ENCODE peak calls at places on chromosomes 3 and 15, in four cellular contexts. Y is SK-N-SH, X is GM23338, O is right cardiac atrium. L is an unnamed sample. For H3K4me1, the result is how much of the 10 kb centered on the place peaks cover.

GRCh38 chr15:63234479-63234878 is 42.9 kb upstream of the APH1B start:
- DNase-seq in Y (no peak), X (peak), O (peak), L (no peak)

GRCh38 chr3:39810647-39811161 is 1.3 kb downstream of the MYRIP start:
- DNase-seq in Y (no peak), X (peak), O (no peak), L (no peak)

GRCh38 chr15:86384191-86384590 is 304.5 kb downstream of the AGBL1 start:
- DNase-seq in Y (peak), X (no peak), O (no peak), L (peak)

GRCh38 chr3:149273096-149273751 is 51.6 kb upstream of the CP start:
- DNase-seq in Y (peak), X (peak), O (no peak), L (peak)

GRCh38 chr3:184665101-184665500 is 46.8 kb downstream of the MAGEF1 start:
- DNase-seq in Y (no peak), X (no peak), O (no peak), L (no peak)

GRCh38 chr15:77535845-77536244 is 96.9 kb downstream of the LINGO1 start:
- DNase-seq in Y (no peak), X (peak), O (no peak), L (no peak)

GRCh38 chr3:15520185-15520584 is 1.3 kb downstream of the COLQ start:
- DNase-seq in Y (no peak), X (no peak), O (no peak), L (no peak)

GRCh38 chr3:38548154-38548931 is 52.2 kb downstream of the EXOG start:
- DNase-seq in Y (no peak), X (peak), O (no peak), L (peak)

GRCh38 chr3:128188326-128188725 is 35.0 kb downstream of the EEFSEC start:
- DNase-seq in Y (no peak), X (no peak), O (no peak), L (no peak)

GRCh38 chr15:92901053-92901761 is 1.1 kb downstream of the CHD2 start:
- DNase-seq in Y (no peak), X (no peak), O (no peak), L (no peak)

GRCh38 chr3:64928683-64929082 is 240.9 kb upstream of the ADAMTS9 start:
- DNase-seq in Y (peak), X (no peak), O (no peak), L (no peak)

GRCh38 chr3:195133462-195133861 is 137.5 kb downstream of the XXYLT1 start:
- DNase-seq in Y (no peak), X (no peak), O (no peak), L (no peak)

GRCh38 chr3:156010829-156011228 is 109.5 kb upstream of the KCNAB1 start:
- DNase-seq in Y (no peak), X (peak), O (no peak), L (no peak)

GRCh38 chr3:172131746-172132145 is 92.4 kb downstream of the FNDC3B start:
- DNase-seq in Y (no peak), X (no peak), O (no peak), L (no peak)

GRCh38 chr3:10192953-10193691 is 28.4 kb downstream of the IRAK2 start:
- DNase-seq in Y (peak), X (peak), O (peak), L (no peak)
- H3K4me1 ChIP-seq in Y (half or more), X (under half), O (under half), L (under half)

DNA sequence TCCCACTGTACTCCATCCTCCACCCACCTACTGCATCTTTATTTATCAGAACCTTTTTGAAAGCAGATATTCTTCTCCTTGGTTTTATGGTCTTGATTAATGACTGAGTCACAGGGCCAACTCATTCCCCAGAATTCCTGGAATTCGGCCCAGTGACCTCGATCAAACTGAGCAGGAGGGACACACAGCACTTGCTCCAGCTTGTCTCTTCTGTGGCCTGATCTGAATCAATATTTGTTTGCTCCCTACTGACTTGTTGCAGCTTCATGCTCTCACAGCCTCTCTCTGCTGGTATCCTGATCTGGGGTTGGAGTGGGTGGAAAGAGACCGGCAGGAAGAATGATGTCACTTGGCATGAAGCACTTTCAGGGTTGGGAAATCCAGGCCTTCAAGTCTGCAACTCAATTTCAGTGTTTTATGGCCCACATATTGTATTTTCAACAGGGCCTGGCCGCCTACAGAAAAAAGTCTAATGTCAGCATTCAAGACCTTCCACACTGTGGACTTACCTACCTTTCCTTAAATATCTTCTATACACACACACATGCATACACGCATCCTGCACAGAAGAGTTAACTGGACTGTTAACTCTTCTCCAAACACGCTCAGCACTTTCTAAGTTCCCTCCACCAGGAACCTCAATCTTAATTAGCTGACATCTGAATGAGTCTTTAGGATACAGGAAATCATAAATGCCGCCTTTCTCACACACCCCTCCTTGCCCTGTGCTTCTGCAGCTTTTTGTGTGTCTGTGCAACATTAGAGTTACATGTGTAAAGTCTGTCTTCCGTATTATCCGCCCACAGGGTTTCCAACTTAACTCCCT is 4.6 kb downstream of the ANXA2 start:
- DNase-seq in Y (no peak), X (no peak), O (peak), L (peak)
- H3K27ac ChIP-seq in Y (peak), X (peak), O (peak), L (peak)

DNA sequence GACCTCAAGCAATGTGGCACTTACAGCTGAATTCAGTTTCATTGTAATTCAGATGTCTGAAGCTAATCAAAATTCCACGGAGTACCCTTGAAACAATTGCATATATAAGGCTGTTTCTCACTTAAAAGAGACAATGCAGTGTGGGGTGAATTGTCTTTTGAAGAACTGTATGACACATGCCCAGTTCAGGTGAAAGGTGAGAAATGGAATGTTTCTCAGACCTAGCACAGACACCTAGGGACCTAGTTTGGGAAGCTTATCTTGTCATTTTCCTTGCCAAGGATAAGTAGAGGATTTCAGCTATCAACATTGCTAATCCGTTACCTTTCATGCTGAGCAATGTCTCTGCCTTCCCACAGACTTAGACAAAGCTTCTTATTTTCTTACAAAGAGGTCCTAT is 36.3 kb downstream of the MBNL1 start:
- DNase-seq in Y (no peak), X (peak), O (no peak), L (no peak)
- H3K4me1 ChIP-seq in Y (half or more), X (half or more), O (under half), L (under half)

GRCh38 chr3:150811984-150812383 is 49.0 kb upstream of the SIAH2 start:
- DNase-seq in Y (no peak), X (no peak), O (no peak), L (no peak)
- H3K27ac ChIP-seq in Y (no peak), X (no peak), O (no peak), L (no peak)

DNA sequence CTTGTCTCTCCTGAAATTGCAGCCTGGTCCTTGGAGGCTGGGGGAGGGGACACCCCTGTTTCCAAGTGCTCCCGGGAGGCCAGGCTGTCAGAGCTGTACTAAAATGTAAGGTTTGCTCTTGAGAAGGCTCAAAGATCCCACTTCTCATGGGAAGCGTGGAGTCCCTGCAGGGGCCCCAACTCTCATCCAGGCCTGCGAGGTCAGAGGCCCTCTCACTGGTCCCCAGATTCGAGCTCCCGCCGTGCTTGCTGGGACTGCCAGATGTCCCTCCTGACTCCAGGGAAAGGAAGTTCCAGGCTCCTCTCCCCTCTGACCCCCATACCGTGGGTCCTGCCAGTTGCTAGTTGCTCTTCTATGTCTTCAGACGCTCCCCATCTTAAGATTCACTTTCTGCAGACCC is 14.5 kb upstream of the ANPEP start:
- DNase-seq in Y (no peak), X (no peak), O (no peak), L (no peak)
- H3K4me1 ChIP-seq in Y (under half), X (under half), O (under half), L (under half)

GRCh38 chr3:73073091-73073707 is 11.7 kb downstream of the EBLN2 start:
- DNase-seq in Y (no peak), X (no peak), O (no peak), L (peak)
- H3K27ac ChIP-seq in Y (no peak), X (no peak), O (no peak), L (no peak)

DNA sequence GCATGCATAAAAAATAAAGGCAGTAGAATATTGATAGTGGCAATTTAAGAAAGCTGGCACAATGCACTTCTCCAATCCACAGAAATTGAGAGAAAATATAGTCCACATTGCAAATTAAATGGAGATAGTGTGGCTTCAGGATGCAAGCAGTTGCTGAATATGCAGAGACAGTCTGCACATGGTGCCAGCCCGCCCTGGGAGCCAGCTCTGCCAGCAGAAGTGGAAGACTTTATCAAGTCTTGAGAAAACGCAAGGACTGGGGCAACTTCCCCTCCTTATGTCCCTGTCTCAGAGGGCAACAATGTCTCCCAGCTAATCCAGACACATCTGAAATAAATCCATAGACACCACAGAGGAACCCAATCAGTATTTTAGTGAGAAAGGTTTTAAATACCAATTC is 57.2 kb downstream of the MB21D2 start:
- DNase-seq in Y (no peak), X (no peak), O (no peak), L (no peak)
- H3K4me1 ChIP-seq in Y (under half), X (under half), O (under half), L (under half)

GRCh38 chr15:90959894-90960293 is 5.2 kb downstream of the RCCD1 start:
- DNase-seq in Y (no peak), X (no peak), O (peak), L (no peak)
- H3K27ac ChIP-seq in Y (no peak), X (no peak), O (peak), L (peak)